ENCODE peak calls at places on chromosomes 5 and 9, in five cellular contexts. I is cardiac fibroblast; O is heart left ventricle; Q is HEK293T; A is CD8-positive, alpha-beta memory T cell. V is an unnamed sample.

GRCh38 chr9:133710661-133711427 is 27.3 kb downstream of the SARDH start:
- DNase-seq in I (no peak), O (no peak), Q (no peak), A (no peak), V (no peak)

GRCh38 chr5:138226917-138227316 is 13.8 kb upstream of the CDC23 start:
- DNase-seq in I (no peak), O (no peak), Q (no peak), A (no peak), V (no peak)

GRCh38 chr9:76654575-76654974 is 109.7 kb upstream of the PCA3 start:
- DNase-seq in I (peak), O (no peak), Q (no peak), A (no peak), V (no peak)

GRCh38 chr9:79902937-79903600 is 331.3 kb downstream of the TLE4 start:
- DNase-seq in I (no peak), O (no peak), Q (no peak), A (no peak), V (no peak)

GRCh38 chr5:14240366-14240765 is 97.2 kb downstream of the TRIO start:
- DNase-seq in I (peak), O (no peak), Q (no peak), A (no peak), V (no peak)

GRCh38 chr5:62578540-62578939 is at the start of gene LRRC70:
- DNase-seq in I (peak), O (no peak), Q (no peak), A (peak), V (no peak)

GRCh38 chr5:134590992-134591659 is 41.5 kb downstream of the SAR1B start:
- DNase-seq in I (no peak), O (no peak), Q (no peak), A (no peak), V (no peak)

GRCh38 chr9:126692041-126692758 is 78.5 kb downstream of the LMX1B start:
- DNase-seq in I (no peak), O (peak), Q (no peak), A (no peak), V (no peak)

GRCh38 chr5:77281969-77282336 is 71.5 kb downstream of the PDE8B start:
- DNase-seq in I (no peak), O (no peak), Q (no peak), A (no peak), V (no peak)

GRCh38 chr5:43039115-43039467 is 1.0 kb downstream of the ANXA2R start:
- DNase-seq in I (no peak), O (no peak), Q (no peak), A (no peak), V (no peak)

GRCh38 chr9:36148652-36149051 is 12.1 kb downstream of the GLIPR2 start:
- DNase-seq in I (peak), O (peak), Q (no peak), A (peak), V (peak)

GRCh38 chr9:3238241-3238640 is 287.6 kb downstream of the RFX3 start:
- DNase-seq in I (no peak), O (no peak), Q (no peak), A (no peak), V (no peak)

GRCh38 chr9:95494416-95495371 is 22.1 kb downstream of the PTCH1 start:
- DNase-seq in I (no peak), O (no peak), Q (no peak), A (peak), V (no peak)

GRCh38 chr9:128085852-128086409 is 17.9 kb downstream of the SLC25A25 start:
- DNase-seq in I (no peak), O (no peak), Q (no peak), A (no peak), V (no peak)

GRCh38 chr5:171355302-171355724 is 32.3 kb upstream of the NPM1 start:
- DNase-seq in I (no peak), O (no peak), Q (no peak), A (peak), V (no peak)

GRCh38 chr9:121455527-121456239 is 44.0 kb downstream of the GGTA1 start:
- DNase-seq in I (no peak), O (no peak), Q (no peak), A (peak), V (no peak)

GRCh38 chr9:134915046-134915930 is 2.4 kb downstream of the FCN1 start:
- DNase-seq in I (no peak), O (no peak), Q (no peak), A (no peak), V (no peak)

GRCh38 chr5:125408582-125409069 is 662.2 kb upstream of the ZNF608 start:
- DNase-seq in I (peak), O (no peak), Q (peak), A (no peak), V (no peak)

GRCh38 chr5:125597338-125597737 is 825.9 kb upstream of the GRAMD2B start:
- DNase-seq in I (peak), O (no peak), Q (no peak), A (no peak), V (no peak)

GRCh38 chr9:121676916-121677315 is 25.5 kb downstream of the DAB2IP start:
- DNase-seq in I (no peak), O (no peak), Q (no peak), A (no peak), V (no peak)

GRCh38 chr5:98872679-98873078 is 56.1 kb downstream of the CHD1 start:
- DNase-seq in I (peak), O (no peak), Q (no peak), A (no peak), V (no peak)

GRCh38 chr9:108837530-108837929 is 18.3 kb downstream of the ACTL7B start:
- DNase-seq in I (no peak), O (no peak), Q (no peak), A (no peak), V (no peak)

GRCh38 chr9:27726244-27727141 is 153.2 kb upstream of the C9orf72 start:
- DNase-seq in I (peak), O (peak), Q (peak), A (peak), V (no peak)

GRCh38 chr9:123522921-123523320 is 166.9 kb downstream of the CRB2 start:
- DNase-seq in I (no peak), O (no peak), Q (no peak), A (no peak), V (no peak)

V was measured in frontal cortex.